ENCODE peak calls at places on chromosomes 3 and 15, in ten cellular contexts. E, M, K, D, R, P, S, Q, A and N are unnamed samples.

GRCh38 chr15:73695773-73696640 is 11.8 kb downstream of the CD276 start:
- DNase-seq in E (no peak), M (no peak), K (no peak), D (no peak), R (no peak), P (no peak), S (no peak), Q (no peak), A (no peak), N (no peak)

GRCh38 chr3:154304116-154304786 is 20.0 kb downstream of the DHX36 start:
- DNase-seq in E (no peak), M (no peak), K (no peak), D (no peak), R (no peak), P (no peak), S (no peak), Q (no peak), A (no peak), N (no peak)

GRCh38 chr3:32912046-32912445 is 39.4 kb upstream of the CCR4 start:
- DNase-seq in E (no peak), M (no peak), K (peak), D (no peak), R (no peak), P (no peak), S (no peak), Q (no peak), A (no peak), N (no peak)

GRCh38 chr3:32399030-32399620 is 7.5 kb downstream of the CMTM7 start:
- DNase-seq in E (no peak), M (peak), K (peak), D (peak), R (no peak), P (peak), S (no peak), Q (no peak), A (no peak), N (peak)

GRCh38 chr3:111676177-111677021 is 81.3 kb upstream of the ZBED2 start:
- DNase-seq in E (no peak), M (no peak), K (no peak), D (peak), R (no peak), P (no peak), S (no peak), Q (no peak), A (peak), N (no peak)

GRCh38 chr3:18747383-18747782 is 322.2 kb upstream of the SATB1 start:
- DNase-seq in E (no peak), M (no peak), K (no peak), D (no peak), R (no peak), P (no peak), S (no peak), Q (peak), A (no peak), N (no peak)

GRCh38 chr3:189049458-189050231 is 122.1 kb upstream of the TPRG1 start:
- DNase-seq in E (no peak), M (no peak), K (no peak), D (no peak), R (no peak), P (peak), S (peak), Q (no peak), A (no peak), N (peak)

GRCh38 chr3:189630667-189631372 is 369 bp upstream of the TP63 start:
- DNase-seq in E (no peak), M (no peak), K (no peak), D (peak), R (no peak), P (no peak), S (no peak), Q (no peak), A (no peak), N (no peak)

GRCh38 chr3:177904661-177905060 is 631.6 kb upstream of the KCNMB2 start:
- DNase-seq in E (no peak), M (no peak), K (no peak), D (no peak), R (no peak), P (no peak), S (no peak), Q (no peak), A (no peak), N (peak)

GRCh38 chr3:152307829-152308474 is 39.2 kb downstream of the MBNL1 start:
- DNase-seq in E (no peak), M (no peak), K (no peak), D (peak), R (no peak), P (peak), S (no peak), Q (no peak), A (no peak), N (peak)

GRCh38 chr15:69116391-69116790 is 44.0 kb upstream of the GLCE start:
- DNase-seq in E (no peak), M (no peak), K (no peak), D (no peak), R (no peak), P (peak), S (no peak), Q (no peak), A (no peak), N (peak)

GRCh38 chr3:178275793-178276192 is 260.4 kb upstream of the KCNMB2 start:
- DNase-seq in E (no peak), M (no peak), K (no peak), D (no peak), R (no peak), P (no peak), S (no peak), Q (no peak), A (no peak), N (no peak)

GRCh38 chr15:92650966-92651365 is 4.6 kb downstream of the FAM174B start:
- DNase-seq in E (no peak), M (no peak), K (no peak), D (no peak), R (no peak), P (no peak), S (no peak), Q (no peak), A (no peak), N (no peak)

GRCh38 chr3:35772364-35773009 is 133.2 kb downstream of the ARPP21 start:
- DNase-seq in E (no peak), M (no peak), K (no peak), D (no peak), R (no peak), P (no peak), S (no peak), Q (no peak), A (no peak), N (no peak)

GRCh38 chr3:170270282-170270891 is 48.2 kb downstream of the PRKCI start:
- DNase-seq in E (no peak), M (no peak), K (no peak), D (no peak), R (no peak), P (no peak), S (no peak), Q (no peak), A (no peak), N (no peak)

GRCh38 chr3:138943724-138944131 is 3.2 kb downstream of the FOXL2 start:
- DNase-seq in E (no peak), M (no peak), K (no peak), D (no peak), R (no peak), P (no peak), S (no peak), Q (no peak), A (no peak), N (peak)

GRCh38 chr15:34049096-34049495 is 10.1 kb upstream of the AVEN start:
- DNase-seq in E (no peak), M (no peak), K (no peak), D (no peak), R (no peak), P (no peak), S (no peak), Q (no peak), A (no peak), N (peak)

GRCh38 chr15:60683156-60683555 is 204.2 kb upstream of the ICE2 start:
- DNase-seq in E (no peak), M (no peak), K (no peak), D (no peak), R (no peak), P (no peak), S (no peak), Q (no peak), A (no peak), N (no peak)

GRCh38 chr15:70044168-70044567 is 53.5 kb downstream of the TLE3 start:
- DNase-seq in E (no peak), M (no peak), K (no peak), D (no peak), R (no peak), P (no peak), S (peak), Q (no peak), A (no peak), N (no peak)

GRCh38 chr3:48400824-48401433 is 28.9 kb downstream of the FBXW12 start:
- DNase-seq in E (peak), M (peak), K (peak), D (peak), R (peak), P (peak), S (peak), Q (peak), A (peak), N (peak)

GRCh38 chr15:30929064-30929669 is 25.5 kb downstream of the FAN1 start:
- DNase-seq in E (no peak), M (no peak), K (no peak), D (no peak), R (no peak), P (no peak), S (no peak), Q (no peak), A (no peak), N (no peak)

GRCh38 chr3:120114981-120115380 is 20.7 kb upstream of the GSK3B start:
- DNase-seq in E (no peak), M (no peak), K (no peak), D (no peak), R (no peak), P (no peak), S (no peak), Q (no peak), A (no peak), N (no peak)

GRCh38 chr3:170296703-170297102 is 60.8 kb upstream of the SKIL start:
- DNase-seq in E (no peak), M (no peak), K (no peak), D (no peak), R (no peak), P (no peak), S (no peak), Q (no peak), A (no peak), N (no peak)

GRCh38 chr3:88180398-88180999 is 30.7 kb downstream of the C3orf38 start:
- DNase-seq in E (peak), M (peak), K (no peak), D (peak), R (no peak), P (peak), S (no peak), Q (no peak), A (no peak), N (peak)

GRCh38 chr3:159789742-159790635 is 198.6 kb upstream of the IL12A start:
- DNase-seq in E (no peak), M (no peak), K (no peak), D (no peak), R (no peak), P (no peak), S (no peak), Q (no peak), A (no peak), N (no peak)

GRCh38 chr3:159788987-159789386 is 199.6 kb upstream of the IL12A start:
- DNase-seq in E (no peak), M (no peak), K (no peak), D (no peak), R (no peak), P (no peak), S (no peak), Q (no peak), A (no peak), N (no peak)

GRCh38 chr3:159788291-159788690 is 200.3 kb upstream of the IL12A start:
- DNase-seq in E (no peak), M (no peak), K (no peak), D (no peak), R (no peak), P (no peak), S (no peak), Q (no peak), A (no peak), N (peak)

GRCh38 chr3:159792070-159792469 is 196.6 kb upstream of the IL12A start:
- DNase-seq in E (no peak), M (no peak), K (no peak), D (no peak), R (no peak), P (no peak), S (no peak), Q (peak), A (no peak), N (peak)

DNA sequence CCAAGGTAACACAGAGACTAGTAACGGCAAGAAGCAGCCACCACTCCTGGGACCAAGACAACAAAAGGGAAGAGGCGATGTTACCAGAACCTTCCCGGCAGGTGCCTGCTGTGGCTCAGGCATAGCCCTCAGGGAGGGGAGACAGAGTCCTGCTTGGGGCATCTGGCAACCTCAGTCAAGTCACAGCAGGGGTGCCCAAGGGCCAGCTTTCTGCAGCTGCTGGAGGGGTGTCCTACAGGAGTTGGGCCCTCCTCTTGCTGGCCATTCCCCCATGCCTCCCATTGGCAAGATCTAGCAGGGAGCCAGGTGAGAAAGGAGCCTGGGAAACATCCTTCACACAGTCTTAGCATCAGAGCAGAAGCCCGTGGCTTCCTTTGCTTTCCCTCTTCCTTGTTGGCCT is 197.3 kb upstream of the IL12A start:
- DNase-seq in E (no peak), M (no peak), K (no peak), D (no peak), R (no peak), P (no peak), S (no peak), Q (peak), A (no peak), N (peak)
- H3K27ac ChIP-seq in E (no peak), M (no peak), K (no peak), D (no peak), R (peak), P (no peak), S (no peak), Q (peak), A (peak), N (peak)

DNA sequence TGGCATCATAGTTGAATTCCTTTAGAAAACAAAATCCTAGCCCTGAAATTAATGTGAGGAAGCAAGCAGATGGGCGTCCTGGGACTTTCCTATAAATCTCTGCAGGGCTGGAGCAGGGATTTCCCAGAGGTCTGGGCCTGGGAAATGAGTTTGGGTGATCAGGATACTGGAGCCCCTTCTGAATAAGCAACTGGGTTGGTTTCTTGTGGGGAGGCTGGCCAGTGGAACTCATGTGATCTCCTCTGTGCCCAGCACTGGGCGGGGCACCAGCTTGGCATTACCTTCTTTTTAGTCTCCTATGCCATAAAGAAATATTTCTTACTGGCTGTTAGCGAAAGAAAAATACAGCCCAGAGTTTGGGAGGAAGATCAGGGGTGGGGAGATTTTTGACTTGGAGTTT is 1.7 kb downstream of the THSD4 start:
- DNase-seq in E (no peak), M (no peak), K (no peak), D (peak), R (no peak), P (no peak), S (no peak), Q (no peak), A (no peak), N (no peak)
- H3K27ac ChIP-seq in E (no peak), M (no peak), K (no peak), D (peak), R (peak), P (no peak), S (no peak), Q (peak), A (peak), N (no peak)

GRCh38 chr3:126541628-126542339 is 16.9 kb downstream of the C3orf22 start:
- DNase-seq in E (no peak), M (no peak), K (no peak), D (no peak), R (peak), P (peak), S (peak), Q (peak), A (peak), N (no peak)

GRCh38 chr3:126544596-126545281 is 14.0 kb downstream of the C3orf22 start:
- DNase-seq in E (no peak), M (no peak), K (no peak), D (no peak), R (peak), P (no peak), S (peak), Q (peak), A (peak), N (no peak)

GRCh38 chr3:126545544-126545943 is 13.2 kb downstream of the C3orf22 start:
- DNase-seq in E (no peak), M (no peak), K (no peak), D (no peak), R (peak), P (no peak), S (peak), Q (peak), A (peak), N (no peak)

GRCh38 chr3:126542340-126543241 is 16.1 kb downstream of the C3orf22 start:
- DNase-seq in E (no peak), M (no peak), K (no peak), D (no peak), R (peak), P (no peak), S (peak), Q (peak), A (peak), N (no peak)

GRCh38 chr3:126543457-126544090 is 15.2 kb downstream of the C3orf22 start:
- DNase-seq in E (no peak), M (no peak), K (no peak), D (no peak), R (peak), P (no peak), S (peak), Q (peak), A (peak), N (no peak)
- H3K27ac ChIP-seq in E (no peak), M (no peak), K (no peak), D (no peak), R (no peak), P (no peak), S (no peak), Q (no peak), A (no peak), N (no peak)

GRCh38 chr15:78050441-78050809 is 27.1 kb downstream of the TBC1D2B start:
- DNase-seq in E (no peak), M (no peak), K (no peak), D (no peak), R (no peak), P (no peak), S (no peak), Q (no peak), A (no peak), N (peak)
- H3K27ac ChIP-seq in E (no peak), M (no peak), K (peak), D (no peak), R (no peak), P (peak), S (peak), Q (no peak), A (peak), N (no peak)

GRCh38 chr15:75348034-75348562 is 1.3 kb downstream of the NEIL1 start:
- DNase-seq in E (no peak), M (peak), K (no peak), D (no peak), R (no peak), P (no peak), S (no peak), Q (no peak), A (no peak), N (no peak)

GRCh38 chr15:75347222-75348033 is 589 bp downstream of the NEIL1 start:
- DNase-seq in E (peak), M (peak), K (peak), D (no peak), R (no peak), P (peak), S (peak), Q (peak), A (peak), N (peak)

GRCh38 chr15:75349851-75350588 is 3.2 kb downstream of the NEIL1 start:
- DNase-seq in E (no peak), M (no peak), K (peak), D (no peak), R (no peak), P (no peak), S (peak), Q (no peak), A (peak), N (no peak)

GRCh38 chr15:75348563-75349350 is 1.9 kb downstream of the NEIL1 start:
- DNase-seq in E (no peak), M (peak), K (no peak), D (no peak), R (no peak), P (peak), S (peak), Q (no peak), A (peak), N (peak)

GRCh38 chr15:75346796-75347221 is at the start of gene NEIL1:
- DNase-seq in E (peak), M (no peak), K (no peak), D (no peak), R (no peak), P (peak), S (no peak), Q (no peak), A (peak), N (peak)
- H3K27ac ChIP-seq in E (peak), M (no peak), K (peak), D (peak), R (peak), P (no peak), S (peak), Q (peak), A (peak), N (no peak)

GRCh38 chr3:71035886-71036285 is 547.6 kb downstream of the FOXP1 start:
- DNase-seq in E (no peak), M (no peak), K (no peak), D (no peak), R (no peak), P (no peak), S (no peak), Q (no peak), A (no peak), N (no peak)
- H3K27ac ChIP-seq in E (no peak), M (peak), K (no peak), D (no peak), R (no peak), P (no peak), S (peak), Q (peak), A (peak), N (no peak)

DNA sequence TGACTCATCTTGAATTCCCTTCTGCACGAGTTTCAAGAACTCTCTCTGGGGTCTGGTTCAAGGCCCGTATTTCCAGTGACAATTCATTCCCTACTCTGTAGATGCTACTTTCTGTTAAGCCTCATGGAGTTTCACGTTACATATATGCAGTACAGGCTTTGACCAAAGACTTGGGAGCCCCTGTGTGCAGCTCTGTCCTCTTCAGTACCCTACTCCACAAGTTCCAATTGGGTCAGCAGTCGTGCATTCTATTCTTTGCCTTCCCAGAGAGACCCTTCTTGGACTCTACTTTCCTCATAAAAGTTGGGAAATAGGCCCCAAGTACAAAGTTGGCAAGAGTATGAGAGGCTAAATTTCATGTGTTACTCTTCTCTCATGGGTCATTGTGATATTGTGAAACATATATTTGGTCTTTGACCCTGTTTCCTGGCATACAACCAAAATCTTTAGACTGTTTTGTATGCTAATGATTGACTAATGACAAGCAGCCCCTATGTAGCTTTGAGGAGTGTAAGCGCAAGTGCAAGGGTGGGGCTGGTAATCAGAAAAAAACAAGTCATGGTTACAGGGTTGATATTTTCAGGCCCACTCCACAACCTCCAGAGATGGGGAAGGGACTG is 15.0 kb upstream of the CCDC50 start:
- DNase-seq in E (no peak), M (no peak), K (no peak), D (no peak), R (no peak), P (no peak), S (no peak), Q (no peak), A (no peak), N (no peak)
- H3K27ac ChIP-seq in E (no peak), M (no peak), K (no peak), D (no peak), R (no peak), P (no peak), S (no peak), Q (no peak), A (no peak), N (no peak)